ENCODE peak calls at places on chromosomes 13 and 19, in eight cellular contexts. N, A, T, X, K, O, C and R are unnamed samples.
A peak's percentile ranks its signal among the peaks of the same experiment; 100 is the strongest.

GRCh38 chr19:4518345-4519171 is at the start of gene PLIN4:
- DNase-seq in N (no peak), A (no peak), T (peak; percentile 78), X (no peak), K (no peak), O (peak; percentile 89), C (no peak), R (no peak)

GRCh38 chr19:29841209-29841558 is 29.4 kb downstream of the CCNE1 start:
- DNase-seq in N (peak; percentile 5), A (no peak), T (no peak), X (no peak), K (peak; percentile 47), O (peak; percentile 26), C (no peak), R (no peak)

GRCh38 chr13:92297971-92298942 is 899.8 kb downstream of the GPC5 start:
- DNase-seq in N (no peak), A (no peak), T (no peak), X (no peak), K (no peak), O (no peak), C (no peak), R (no peak)

GRCh38 chr19:45653634-45654033 is 14.4 kb upstream of the GIPR start:
- DNase-seq in N (no peak), A (no peak), T (no peak), X (no peak), K (no peak), O (no peak), C (no peak), R (no peak)

GRCh38 chr13:28684257-28684656 is 25.3 kb downstream of the POMP start:
- DNase-seq in N (no peak), A (no peak), T (no peak), X (no peak), K (no peak), O (no peak), C (no peak), R (no peak)

GRCh38 chr13:48437381-48437780 is 24.5 kb upstream of the LPAR6 start:
- DNase-seq in N (peak; percentile 54), A (no peak), T (peak; percentile 92), X (peak; percentile 66), K (peak; percentile 71), O (no peak), C (no peak), R (no peak)

GRCh38 chr19:35449347-35450043 is 1.4 kb downstream of the FFAR2 start:
- DNase-seq in N (no peak), A (no peak), T (no peak), X (no peak), K (no peak), O (peak; percentile 9), C (no peak), R (no peak)

GRCh38 chr19:12867120-12868099 is 13.8 kb downstream of the DNASE2 start:
- DNase-seq in N (peak; percentile 29), A (peak; percentile 85), T (peak; percentile 37), X (no peak), K (peak; percentile 58), O (no peak), C (no peak), R (no peak)

GRCh38 chr13:38848360-38848759 is 142.3 kb downstream of the STOML3 start:
- DNase-seq in N (no peak), A (no peak), T (no peak), X (no peak), K (no peak), O (no peak), C (no peak), R (no peak)

GRCh38 chr13:111006508-111007031 is 91.7 kb upstream of the ANKRD10 start:
- DNase-seq in N (peak; percentile 96), A (no peak), T (peak; percentile 93), X (peak; percentile 66), K (no peak), O (no peak), C (no peak), R (no peak)

GRCh38 chr13:20616059-20616797 is 49.3 kb downstream of the IFT88 start:
- DNase-seq in N (peak; percentile 87), A (no peak), T (peak; percentile 75), X (no peak), K (no peak), O (peak; percentile 90), C (no peak), R (no peak)

GRCh38 chr19:32619051-32619685 is 38.2 kb downstream of the PDCD5 start:
- DNase-seq in N (no peak), A (no peak), T (no peak), X (no peak), K (no peak), O (no peak), C (no peak), R (no peak)

GRCh38 chr13:79999601-80000000 is 341.3 kb downstream of the SPRY2 start:
- DNase-seq in N (no peak), A (no peak), T (no peak), X (no peak), K (no peak), O (no peak), C (no peak), R (no peak)

GRCh38 chr13:25059166-25059565 is 36.8 kb upstream of the PABPC3 start:
- DNase-seq in N (no peak), A (no peak), T (no peak), X (no peak), K (no peak), O (no peak), C (no peak), R (no peak)

GRCh38 chr13:51818771-51819511 is 15.0 kb upstream of the DHRS12 start:
- DNase-seq in N (no peak), A (no peak), T (peak; percentile 56), X (no peak), K (no peak), O (no peak), C (no peak), R (no peak)

GRCh38 chr13:32045963-32046785 is 14.6 kb downstream of the FRY start:
- DNase-seq in N (peak; percentile 24), A (no peak), T (peak; percentile 74), X (peak; percentile 67), K (no peak), O (no peak), C (peak; percentile 90), R (no peak)

GRCh38 chr13:26442541-26442940 is 114.9 kb upstream of the WASF3 start:
- DNase-seq in N (no peak), A (no peak), T (peak; percentile 67), X (no peak), K (no peak), O (no peak), C (no peak), R (no peak)

DNA sequence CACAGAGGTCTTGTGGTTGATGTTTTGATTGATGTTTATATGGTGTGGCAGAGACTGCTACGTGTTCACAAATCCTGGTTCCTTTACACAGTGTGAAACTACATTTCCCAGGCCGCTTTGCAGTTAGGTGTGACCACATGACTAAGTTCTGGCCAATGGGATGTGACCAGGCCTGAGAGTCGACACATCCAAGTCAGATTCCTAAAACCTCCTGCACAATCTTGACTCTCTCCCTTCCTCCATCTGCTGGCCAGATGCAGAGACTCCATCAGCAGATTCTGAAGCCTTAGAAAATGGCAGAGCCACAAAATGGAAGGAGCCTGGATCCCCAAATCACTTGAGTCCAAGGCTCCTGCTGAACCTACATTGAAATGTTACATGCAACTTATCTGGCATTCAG is 12.6 kb downstream of the CD37 start:
- DNase-seq in N (peak; percentile 54), A (no peak), T (peak; percentile 71), X (peak; percentile 48), K (no peak), O (peak; percentile 58), C (peak; percentile 35), R (no peak)
- TF ChIP-seq CTCF in N (peak; percentile 45), A (peak; percentile 22), T (peak; percentile 30), X (no peak), K (no peak), O (peak; percentile 28), C (no peak), R (no peak)

DNA sequence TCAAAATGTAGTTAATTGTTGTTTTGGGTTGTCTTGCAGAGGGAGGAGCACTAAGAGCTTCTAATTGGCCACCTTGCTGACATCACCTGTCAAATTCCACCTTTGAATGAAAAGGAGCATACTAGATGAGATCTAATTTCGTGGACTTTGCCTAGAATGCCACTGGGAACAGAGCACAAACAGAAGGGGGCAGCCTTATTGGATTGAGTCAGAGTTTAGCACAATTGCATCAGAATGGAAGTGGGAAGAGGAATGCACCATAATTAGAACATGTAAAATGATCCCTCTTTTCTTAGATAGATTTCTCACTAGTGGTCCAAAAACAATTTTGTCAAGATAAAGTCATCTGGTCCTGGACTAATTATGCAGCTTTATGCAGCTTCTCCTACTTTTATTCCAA is 1552.2 kb downstream of the PCDH9 start:
- DNase-seq in N (no peak), A (no peak), T (peak; percentile 42), X (no peak), K (no peak), O (no peak), C (no peak), R (no peak)
- TF ChIP-seq CTCF in N (peak; percentile 18), A (no peak), T (peak; percentile 17), X (no peak), K (no peak), O (no peak), C (no peak), R (no peak)

DNA sequence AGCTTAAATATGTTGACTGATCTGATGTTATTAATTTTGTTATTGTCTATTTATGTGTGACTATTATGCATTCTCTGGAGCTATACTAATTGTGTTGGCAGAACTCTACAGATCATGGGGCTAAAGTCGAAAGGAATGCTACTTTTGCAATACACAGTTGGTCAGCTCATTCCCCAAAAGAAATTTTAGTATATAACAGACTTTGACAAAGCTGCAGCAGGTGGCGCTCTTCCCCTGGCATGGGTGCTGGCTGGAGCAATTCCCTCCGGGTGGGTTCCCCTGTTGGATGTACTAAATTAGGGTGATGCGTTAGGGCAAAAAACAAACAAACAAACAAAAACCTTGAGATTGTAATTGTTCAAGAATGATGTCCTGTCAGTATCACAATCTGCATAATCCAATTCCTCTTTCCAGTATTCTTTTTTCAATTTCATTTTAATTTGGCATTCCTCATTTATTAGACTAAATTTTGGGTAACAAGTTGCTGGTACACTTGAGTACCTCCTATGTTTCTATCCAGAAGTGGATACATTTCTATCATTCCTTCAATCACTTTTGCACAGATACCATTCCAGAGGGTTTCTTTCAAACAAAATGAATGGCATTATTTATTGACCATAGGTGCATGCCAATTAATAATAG is 322.8 kb upstream of the EDNRB start:
- DNase-seq in N (peak; percentile 12), A (peak; percentile 62), T (peak; percentile 26), X (no peak), K (peak; percentile 17), O (peak; percentile 51), C (peak; percentile 75), R (no peak)
- TF ChIP-seq CTCF in N (peak; percentile 84), A (peak; percentile 81), T (peak; percentile 59), X (no peak), K (peak; percentile 17), O (peak; percentile 71), C (peak; percentile 80), R (no peak)

DNA sequence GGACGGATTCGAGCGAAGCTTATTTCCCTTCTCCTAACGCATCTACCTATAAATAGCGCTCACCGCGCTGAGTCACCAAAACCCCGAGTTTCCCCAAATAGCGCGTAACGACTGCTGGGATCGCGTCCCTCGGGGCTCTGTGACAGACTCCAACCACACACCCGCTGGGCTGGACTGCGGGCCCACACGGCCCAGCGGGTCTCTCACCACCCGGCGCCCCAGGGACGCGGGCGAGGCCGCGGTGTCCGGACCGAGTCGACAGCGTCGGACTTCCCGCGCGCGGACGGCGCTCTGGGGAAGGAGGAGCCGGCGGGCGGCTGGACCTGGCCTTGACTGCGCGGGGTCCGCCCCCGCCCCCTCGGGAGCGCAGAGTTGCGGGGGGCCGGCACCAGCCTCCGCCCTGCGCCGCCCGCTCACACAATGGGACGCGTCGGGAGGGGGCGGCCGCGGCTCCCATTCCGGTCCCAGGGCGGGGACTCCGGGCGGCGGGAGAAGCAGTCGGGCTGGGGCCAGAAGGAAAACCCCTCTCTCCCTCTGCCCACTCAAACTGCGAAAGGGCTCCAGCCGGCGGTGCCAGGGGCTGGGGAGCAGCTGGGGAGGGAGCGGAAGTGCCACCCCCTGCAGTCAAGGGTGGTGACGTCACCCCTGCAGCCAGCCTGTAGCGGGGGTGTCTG is 108.8 kb downstream of the KCNRG start:
- DNase-seq in N (peak; percentile 91), A (no peak), T (peak; percentile 95), X (peak; percentile 69), K (peak; percentile 85), O (peak; percentile 84), C (peak; percentile 99), R (peak; percentile 77)
- TF ChIP-seq CTCF in N (no peak), A (peak; percentile 11), T (peak; percentile 2), X (peak; percentile 39), K (no peak), O (no peak), C (no peak), R (no peak)